ENCODE peak calls at places on chromosomes 3 and 15, in six cellular contexts. W is IMR-90, B is neuronal stem cell, F is H9, Z is mesendoderm, L is trophoblast cell. T is an unnamed sample.

GRCh38 chr15:33915571-33916407 is 52.5 kb upstream of the CHRM5 start:
- DNase-seq in W (no peak), Z (peak; percentile 53), L (peak; percentile 56), F (peak; percentile 57), B (no peak), T (no peak)

GRCh38 chr15:49620174-49620573 is 444 bp downstream of the FAM227B start:
- DNase-seq in F (no peak), W (peak; percentile 33), L (peak; percentile 38), Z (no peak), B (no peak), T (peak; percentile 50)

GRCh38 chr3:102687851-102688555 is 253.2 kb downstream of the ZPLD1 start:
- DNase-seq in Z (peak; percentile 66), W (no peak), L (no peak), B (no peak), F (no peak), T (no peak)

GRCh38 chr15:77135181-77135580 is 64.3 kb upstream of the TSPAN3 start:
- DNase-seq in W (no peak), L (no peak), B (no peak), F (no peak), Z (no peak), T (no peak)

GRCh38 chr15:84833447-84833846 is 16.3 kb downstream of the ALPK3 start:
- DNase-seq in W (peak; percentile 78), F (no peak), Z (no peak), B (no peak), L (no peak), T (peak; percentile 69)

GRCh38 chr15:100310511-100310910 is 31.3 kb downstream of the ADAMTS17 start:
- DNase-seq in F (no peak), W (no peak), L (no peak), Z (no peak), B (no peak), T (no peak)

GRCh38 chr3:171018151-171018935 is 8.2 kb downstream of the SLC2A2 start:
- DNase-seq in F (peak; percentile 47), L (peak; percentile 29), B (no peak), W (no peak), Z (peak; percentile 32), T (no peak)

GRCh38 chr3:197454014-197454413 is 101.8 kb downstream of the BDH1 start:
- DNase-seq in B (no peak), Z (peak; percentile 69), L (no peak), W (no peak), F (no peak), T (no peak)

GRCh38 chr15:66369773-66370651 is 13.5 kb upstream of the TIPIN start:
- DNase-seq in L (no peak), F (no peak), Z (peak; percentile 28), B (no peak), W (peak; percentile 20), T (peak; percentile 17)

GRCh38 chr15:44157679-44158078 is 37.4 kb downstream of the FRMD5 start:
- DNase-seq in Z (no peak), B (no peak), L (peak; percentile 53), F (no peak), W (peak; percentile 96), T (peak; percentile 85)

GRCh38 chr15:78374436-78375393 is 34.6 kb downstream of the CRABP1 start:
- DNase-seq in L (no peak), Z (no peak), F (peak; percentile 49), W (no peak), B (no peak), T (no peak)

GRCh38 chr15:40469776-40470390 is 901 bp upstream of the CHST14 start:
- DNase-seq in L (no peak), B (no peak), Z (no peak), W (peak; percentile 13), F (no peak), T (peak; percentile 31)

DNA sequence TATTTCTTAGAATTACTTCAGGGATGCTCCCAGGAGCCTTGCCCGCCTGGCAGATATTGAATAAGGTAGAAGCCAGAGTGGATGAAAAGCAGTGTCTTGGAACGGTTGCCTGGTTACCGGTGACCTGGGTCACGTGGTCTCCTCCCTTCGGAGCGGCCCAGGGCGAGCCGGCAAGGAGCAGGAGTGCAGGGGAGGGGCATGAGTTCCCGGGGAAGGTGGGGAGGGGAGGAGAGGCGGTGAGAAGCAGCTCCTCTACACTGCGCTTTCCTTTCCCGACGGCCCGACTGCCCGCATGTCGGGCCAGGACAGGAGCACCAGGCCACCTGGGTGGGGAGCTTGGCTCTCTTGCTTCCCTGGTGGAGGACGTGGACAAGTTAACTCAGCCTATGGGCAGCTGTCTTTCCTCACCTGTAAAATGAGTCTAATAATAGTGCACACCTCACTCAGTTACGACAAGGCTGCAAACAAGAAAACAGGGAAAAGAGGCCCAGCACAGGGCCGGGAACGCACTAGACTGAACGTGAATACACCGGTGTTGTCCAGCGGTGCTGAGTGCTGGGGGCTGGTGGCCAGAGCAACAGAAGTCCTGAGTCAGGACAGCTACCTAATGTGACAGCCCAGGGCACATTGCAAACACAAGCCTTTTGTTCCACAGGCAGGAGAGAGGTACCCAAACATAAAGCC is 198.3 kb downstream of the ADAMTS9 start:
- DNase-seq in Z (peak; percentile 97), F (peak; percentile 96), B (peak; percentile 73), W (no peak), L (peak; percentile 49), T (peak; percentile 59)
- H3K9ac ChIP-seq in Z (peak overlapping the region; percentile 48), F (no peak overlapping the region), B (peak overlapping the region; percentile 54), W (no peak overlapping the region), L (no peak overlapping the region), T (no peak overlapping the region)

GRCh38 chr3:4848176-4848575 is 131.1 kb upstream of the BHLHE40 start:
- DNase-seq in L (no peak), W (no peak), B (no peak), Z (no peak), F (no peak), T (no peak)
- H3K23ac ChIP-seq in L (no peak overlapping the region), W (no peak overlapping the region), B (no peak overlapping the region), Z (no peak overlapping the region), F (no peak overlapping the region), T (no peak overlapping the region)

GRCh38 chr15:68385240-68385561 is 46.8 kb downstream of the ITGA11 start:
- DNase-seq in W (no peak), B (no peak), L (no peak), F (peak; percentile 12), Z (no peak), T (no peak)
- H3K9ac ChIP-seq in W (peak overlapping the region; percentile 53), B (no peak overlapping the region), L (no peak overlapping the region), F (no peak overlapping the region), Z (no peak overlapping the region), T (peak overlapping the region; percentile 56)

DNA sequence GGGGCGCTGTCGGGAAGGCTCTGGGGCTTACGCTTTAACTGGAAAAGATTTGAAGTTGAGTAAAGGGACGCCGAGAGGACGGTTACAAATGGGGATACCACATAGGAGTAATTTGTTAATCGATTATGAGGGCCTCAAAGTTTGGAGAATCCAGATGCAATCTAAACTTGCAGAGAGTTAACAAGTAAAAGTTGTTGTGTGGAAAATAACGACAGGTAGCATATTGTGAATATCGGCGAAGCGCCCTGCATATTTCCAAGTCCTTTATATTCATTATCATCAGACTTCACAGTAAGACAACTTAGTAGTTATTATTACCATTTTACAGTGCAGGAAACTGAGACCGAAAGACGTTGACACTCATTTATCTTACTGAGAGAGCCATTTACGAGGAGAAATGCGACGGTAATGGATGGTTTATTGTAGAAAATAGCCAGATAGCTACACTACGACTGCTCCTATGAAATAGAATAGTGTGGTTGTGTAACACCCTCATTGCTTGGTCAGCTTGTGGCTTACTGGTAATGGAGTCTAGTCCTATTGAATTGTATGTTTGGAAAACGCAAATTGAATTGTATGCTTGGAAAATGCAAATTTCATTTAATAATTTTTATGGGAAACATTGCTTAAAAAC is 702 bp downstream of the MKRN2 start:
- DNase-seq in W (peak; percentile 59), F (no peak), B (no peak), Z (no peak), L (peak; percentile 59), T (peak; percentile 78)
- H3K23ac ChIP-seq in W (peak overlapping the region; percentile 89), F (no peak overlapping the region), B (peak overlapping the region; percentile 99), Z (no peak overlapping the region), L (no peak overlapping the region), T (no peak overlapping the region)

DNA sequence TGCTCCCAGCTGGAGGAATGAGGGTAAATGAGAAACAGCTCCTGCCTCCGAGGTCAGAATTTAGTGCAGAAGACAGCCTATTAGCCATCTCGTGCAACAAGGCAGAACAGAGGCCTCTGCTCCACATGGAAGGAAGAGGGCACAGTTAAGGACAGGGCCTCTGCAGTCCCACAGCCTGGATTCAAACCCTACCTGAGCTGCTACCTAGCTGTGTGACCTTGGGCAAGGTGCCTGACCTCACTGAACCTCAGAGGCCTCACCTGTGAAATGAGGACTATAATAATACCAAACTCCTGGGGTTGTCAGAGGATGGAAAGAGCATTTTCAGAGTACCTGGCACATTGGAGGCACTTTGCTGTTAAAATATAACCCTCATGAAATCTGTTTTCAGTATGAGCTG is 285.7 kb upstream of the CTNNB1 start:
- DNase-seq in F (no peak), W (no peak), B (no peak), Z (no peak), L (no peak), T (no peak)
- H3K9ac ChIP-seq in F (no peak overlapping the region), W (no peak overlapping the region), B (no peak overlapping the region), Z (no peak overlapping the region), L (no peak overlapping the region), T (no peak overlapping the region)

DNA sequence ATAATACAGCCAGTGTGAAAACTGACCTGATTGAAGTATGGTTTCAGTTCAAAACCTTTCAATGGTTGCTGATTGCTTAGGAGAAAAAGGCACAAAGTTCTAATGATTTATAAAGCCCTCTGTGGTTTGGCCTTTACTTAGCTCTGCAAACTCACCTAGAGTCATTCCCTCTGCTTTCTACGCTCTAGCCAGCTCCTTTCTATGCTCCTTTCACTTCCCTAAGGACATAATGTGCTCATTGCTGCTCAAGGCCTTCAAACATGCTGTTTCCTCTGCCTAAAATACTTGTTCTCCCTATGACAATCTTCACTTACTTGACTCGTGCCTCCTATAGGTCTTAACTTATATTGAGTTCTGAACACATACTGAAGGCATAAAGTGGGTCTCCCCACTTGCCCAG is 19.0 kb downstream of the RPL39L start:
- DNase-seq in W (no peak), Z (no peak), F (no peak), L (no peak), B (no peak), T (no peak)
- H3K23ac ChIP-seq in W (no peak overlapping the region), Z (no peak overlapping the region), F (no peak overlapping the region), L (no peak overlapping the region), B (no peak overlapping the region), T (no peak overlapping the region)

DNA sequence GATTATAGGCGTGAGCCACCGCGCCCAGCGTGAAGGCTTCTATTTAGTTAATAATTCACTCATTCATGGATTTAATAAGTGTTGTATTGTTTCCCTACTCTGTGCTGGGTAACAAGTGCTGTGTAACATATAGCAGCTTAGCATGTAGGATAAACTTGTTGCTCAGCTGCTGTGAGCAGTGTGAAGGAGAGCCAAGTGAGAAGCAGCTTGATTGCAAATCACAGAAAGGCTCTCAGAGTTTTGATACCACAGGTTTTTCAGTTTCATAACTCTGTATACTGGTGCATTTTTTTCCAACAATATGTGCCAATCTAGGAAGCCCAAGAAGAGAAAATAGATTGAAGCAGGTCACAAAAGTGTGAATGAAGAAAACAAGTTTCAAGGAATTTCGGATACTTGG is 48.4 kb downstream of the AGTR1 start:
- DNase-seq in L (no peak), B (no peak), W (no peak), Z (no peak), F (no peak), T (no peak)
- H3K9ac ChIP-seq in L (no peak overlapping the region), B (no peak overlapping the region), W (no peak overlapping the region), Z (no peak overlapping the region), F (no peak overlapping the region), T (no peak overlapping the region)

GRCh38 chr3:187334904-187335303 is 33.3 kb upstream of the RTP4 start:
- DNase-seq in F (no peak), B (no peak), L (no peak), Z (no peak), W (no peak), T (no peak)
- H3K23ac ChIP-seq in F (no peak overlapping the region), B (no peak overlapping the region), L (no peak overlapping the region), Z (no peak overlapping the region), W (no peak overlapping the region), T (no peak overlapping the region)

T was measured in mesenchymal stem cell.